ENCODE peak calls at places on chromosome 13, in five cellular contexts. Z is stimulated activated CD4-positive, alpha-beta T cell treated with anti-CD3 and anti-CD28 coated beads, Interleukin-4, amount 100 ng/mL, for 1 hour; A is mammary epithelial cell; R is activated T-helper 2 cell treated with anti-CD3 and anti-CD28 coated beads, Interferon-gamma antibody, Interleukin-2, Interleukin-4, amounts not matched to agents 10 μg/mL and 5 μg/mL and 100 μg/mL, durations not matched to agents 14 hours and 24 hours and 36 hours; E is GM04503. G is an unnamed sample.

GRCh38 chr13:21846605-21847004 is 175.7 kb downstream of the FGF9 start:
- DNase-seq in Z (no peak), A (no peak), R (no peak), E (no peak), G (no peak)

GRCh38 chr13:112835796-112836195 is 133.2 kb upstream of the MCF2L start:
- DNase-seq in Z (no peak), A (no peak), R (no peak), E (no peak), G (no peak)

GRCh38 chr13:98977568-98978270 is at the start of gene DOCK9:
- DNase-seq in Z (no peak), A (peak; percentile 76), R (no peak), E (no peak), G (peak; percentile 82)

GRCh38 chr13:30898721-30899188 is 7.3 kb upstream of the MEDAG start:
- DNase-seq in Z (no peak), A (peak; percentile 22), R (no peak), E (peak; percentile 92), G (no peak)

GRCh38 chr13:60933638-60934037 is 482.0 kb downstream of the PCDH20 start:
- DNase-seq in Z (no peak), A (no peak), R (no peak), E (no peak), G (no peak)

GRCh38 chr13:97852181-97852874 is 101.1 kb upstream of the IPO5 start:
- DNase-seq in Z (no peak), A (no peak), R (no peak), E (no peak), G (no peak)

GRCh38 chr13:112943309-112944125 is 25.5 kb upstream of the MCF2L start:
- DNase-seq in Z (peak; percentile 25), A (peak; percentile 12), R (no peak), E (no peak), G (peak; percentile 77)

GRCh38 chr13:47976325-47976724 is 24.7 kb downstream of the SUCLA2 start:
- DNase-seq in Z (no peak), A (no peak), R (no peak), E (no peak), G (no peak)

GRCh38 chr13:33649212-33649917 is 168.6 kb upstream of the RFC3 start:
- DNase-seq in Z (no peak), A (no peak), R (no peak), E (peak; percentile 31), G (no peak)

GRCh38 chr13:72716776-72717175 is 10.7 kb downstream of the MZT1 start:
- DNase-seq in Z (no peak), A (no peak), R (no peak), E (no peak), G (no peak)

GRCh38 chr13:50244355-50244912 is 229.2 kb downstream of the KCNRG start:
- DNase-seq in Z (no peak), A (no peak), R (no peak), E (no peak), G (no peak)

G was measured in left ventricle myocardium superior.